ENCODE peak calls at places on chromosome 20, in seven cellular contexts. C, E, D, M, Q, B and T are unnamed samples.

GRCh38 chr20:50541606-50542041 is 31.4 kb downstream of the PTPN1 start:
- DNase-seq in C (no peak), E (no peak), D (no peak), M (no peak), Q (no peak), B (no peak), T (no peak)

GRCh38 chr20:20412750-20413149 is 44.8 kb downstream of the INSM1 start:
- DNase-seq in C (no peak), E (no peak), D (no peak), M (no peak), Q (no peak), B (no peak), T (no peak)

GRCh38 chr20:50142812-50143211 is 10.7 kb downstream of the PEDS1 start:
- DNase-seq in C (peak; percentile 89), E (no peak), D (no peak), M (no peak), Q (no peak), B (peak; percentile 70), T (peak; percentile 43)

GRCh38 chr20:37193821-37194220 is 14.5 kb upstream of the MROH8 start:
- DNase-seq in C (no peak), E (no peak), D (no peak), M (no peak), Q (no peak), B (no peak), T (no peak)

GRCh38 chr20:1505361-1505760 is 14.1 kb upstream of the SIRPB2 start:
- DNase-seq in C (no peak), E (no peak), D (no peak), M (no peak), Q (no peak), B (peak; percentile 67), T (no peak)

GRCh38 chr20:6994452-6994851 is 227.0 kb downstream of the BMP2 start:
- DNase-seq in C (no peak), E (no peak), D (peak; percentile 13), M (no peak), Q (no peak), B (no peak), T (no peak)

GRCh38 chr20:54654460-54654859 is 179.1 kb downstream of the DOK5 start:
- DNase-seq in C (no peak), E (no peak), D (no peak), M (no peak), Q (no peak), B (no peak), T (no peak)

GRCh38 chr20:46190796-46191540 is 72.9 kb downstream of the CD40 start:
- DNase-seq in C (no peak), E (no peak), D (no peak), M (no peak), Q (no peak), B (no peak), T (no peak)

GRCh38 chr20:58436868-58437645 is 48.0 kb downstream of the VAPB start:
- DNase-seq in C (no peak), E (no peak), D (no peak), M (no peak), Q (no peak), B (no peak), T (no peak)

GRCh38 chr20:40982415-40983145 is 46.0 kb upstream of the TOP1 start:
- DNase-seq in C (no peak), E (no peak), D (no peak), M (no peak), Q (no peak), B (no peak), T (no peak)

GRCh38 chr20:19756756-19757486 is 1.1 kb upstream of the RIN2 start:
- DNase-seq in C (no peak), E (no peak), D (no peak), M (no peak), Q (no peak), B (no peak), T (no peak)

GRCh38 chr20:19396466-19397081 is 184.1 kb downstream of the SLC24A3 start:
- DNase-seq in C (no peak), E (no peak), D (no peak), M (no peak), Q (no peak), B (no peak), T (no peak)

GRCh38 chr20:53940883-53941546 is 129.4 kb downstream of the BCAS1 start:
- DNase-seq in C (no peak), E (peak; percentile 94), D (peak; percentile 93), M (no peak), Q (no peak), B (peak; percentile 73), T (peak; percentile 75)

GRCh38 chr20:32752458-32753250 is 9.4 kb upstream of the COMMD7 start:
- DNase-seq in C (no peak), E (peak; percentile 82), D (peak; percentile 80), M (no peak), Q (no peak), B (no peak), T (no peak)

GRCh38 chr20:7703436-7703835 is 236.8 kb downstream of the HAO1 start:
- DNase-seq in C (no peak), E (no peak), D (no peak), M (no peak), Q (no peak), B (no peak), T (no peak)

GRCh38 chr20:34322267-34323105 is 19.3 kb upstream of the AHCY start:
- DNase-seq in C (no peak), E (no peak), D (no peak), M (no peak), Q (no peak), B (no peak), T (peak; percentile 78)

GRCh38 chr20:33522256-33522820 is 32.4 kb downstream of the CBFA2T2 start:
- DNase-seq in C (no peak), E (no peak), D (no peak), M (no peak), Q (no peak), B (no peak), T (no peak)

GRCh38 chr20:32470025-32470861 is 112.1 kb downstream of the ASXL1 start:
- DNase-seq in C (peak; percentile 85), E (peak; percentile 70), D (peak; percentile 96), M (no peak), Q (no peak), B (no peak), T (peak; percentile 93)

GRCh38 chr20:47273591-47274235 is 82.8 kb downstream of the ZMYND8 start:
- DNase-seq in C (no peak), E (peak; percentile 34), D (peak; percentile 52), M (no peak), Q (no peak), B (no peak), T (no peak)

GRCh38 chr20:59144179-59144830 is 19.3 kb upstream of the ZNF831 start:
- DNase-seq in C (peak; percentile 12), E (no peak), D (no peak), M (no peak), Q (no peak), B (no peak), T (no peak)

GRCh38 chr20:38680492-38681118 is 43.7 kb upstream of the SLC32A1 start:
- DNase-seq in C (peak; percentile 74), E (peak; percentile 28), D (peak; percentile 51), M (no peak), Q (peak; percentile 83), B (no peak), T (peak; percentile 69)

GRCh38 chr20:8301655-8302054 is 169.6 kb downstream of the PLCB1 start:
- DNase-seq in C (no peak), E (no peak), D (no peak), M (no peak), Q (no peak), B (no peak), T (no peak)

GRCh38 chr20:63879264-63879663 is 14.2 kb downstream of the TPD52L2 start:
- DNase-seq in C (no peak), E (no peak), D (no peak), M (no peak), Q (no peak), B (no peak), T (no peak)

GRCh38 chr20:33925867-33926266 is 67.8 kb upstream of the RALY start:
- DNase-seq in C (no peak), E (peak; percentile 42), D (peak; percentile 34), M (no peak), Q (no peak), B (no peak), T (no peak)

GRCh38 chr20:57464642-57465211 is 60.2 kb downstream of the CTCFL start:
- DNase-seq in C (no peak), E (no peak), D (no peak), M (no peak), Q (no peak), B (peak; percentile 63), T (no peak)

GRCh38 chr20:44204156-44204831 is 6.3 kb downstream of the OSER1 start:
- DNase-seq in C (no peak), E (peak; percentile 96), D (peak; percentile 89), M (no peak), Q (no peak), B (peak; percentile 75), T (no peak)
- H3K27ac ChIP-seq in C (no peak overlapping the region), E (peak overlapping the region; percentile 100), D (peak overlapping the region; percentile 56), M (no peak overlapping the region), Q (no peak overlapping the region), B (peak overlapping the region; percentile 24), T (no peak overlapping the region)

GRCh38 chr20:62621251-62622110 is 20.8 kb upstream of the SLCO4A1 start:
- DNase-seq in C (no peak), E (no peak), D (no peak), M (no peak), Q (no peak), B (no peak), T (no peak)
- H3K4ac ChIP-seq in C (no peak overlapping the region), E (no peak overlapping the region), D (no peak overlapping the region), M (no peak overlapping the region), Q (no peak overlapping the region), B (peak overlapping the region; percentile 65), T (no peak overlapping the region)

GRCh38 chr20:60302875-60303274 is 344.7 kb downstream of the CDH26 start:
- DNase-seq in C (no peak), E (no peak), D (no peak), M (no peak), Q (no peak), B (no peak), T (no peak)
- H3K27ac ChIP-seq in C (no peak overlapping the region), E (no peak overlapping the region), D (no peak overlapping the region), M (no peak overlapping the region), Q (no peak overlapping the region), B (no peak overlapping the region), T (no peak overlapping the region)

GRCh38 chr20:3350412-3350811 is 57.1 kb downstream of the DNAAF9 start:
- DNase-seq in C (no peak), E (no peak), D (no peak), M (no peak), Q (no peak), B (no peak), T (no peak)
- H3K4ac ChIP-seq in C (no peak overlapping the region), E (no peak overlapping the region), D (no peak overlapping the region), M (no peak overlapping the region), Q (no peak overlapping the region), B (no peak overlapping the region), T (no peak overlapping the region)